ENCODE peak calls at places on chromosomes 2 and 18, in eight cellular contexts. J is NCI-H1092, S is GM18507, U is fibroblast of pulmonary artery, X is NCI-H1436 treated with DMSO at 0.1 percent for 48 hours, K is T-helper 2 cell, Z is HTR-8/SVneo, E is GM10248. G is an unnamed sample.

GRCh38 chr2:46778516-46778915 is 137.1 kb downstream of the MCFD2 start:
- DNase-seq in J (no peak), S (no peak), U (no peak), X (no peak), K (no peak), Z (no peak), E (no peak), G (no peak)

GRCh38 chr18:78246588-78246987 is 733.0 kb upstream of the SALL3 start:
- DNase-seq in J (no peak), S (no peak), U (no peak), X (no peak), K (no peak), Z (no peak), E (no peak), G (no peak)

GRCh38 chr2:168635065-168635577 is 167.3 kb upstream of the NOSTRIN start:
- DNase-seq in J (no peak), S (no peak), U (peak), X (no peak), K (no peak), Z (no peak), E (no peak), G (peak)

GRCh38 chr2:162258169-162258568 is 14.9 kb upstream of the FAP start:
- DNase-seq in J (no peak), S (no peak), U (no peak), X (no peak), K (no peak), Z (no peak), E (no peak), G (no peak)

GRCh38 chr18:79936641-79937040 is 14.8 kb downstream of the SLC66A2 start:
- DNase-seq in J (no peak), S (no peak), U (no peak), X (no peak), K (no peak), Z (no peak), E (no peak), G (no peak)

GRCh38 chr2:201795608-201796477 is 10.5 kb upstream of the CDK15 start:
- DNase-seq in J (no peak), S (peak), U (peak), X (no peak), K (no peak), Z (peak), E (peak), G (peak)

GRCh38 chr2:197357986-197358385 is 47.4 kb upstream of the ANKRD44 start:
- DNase-seq in J (no peak), S (no peak), U (no peak), X (no peak), K (no peak), Z (no peak), E (no peak), G (no peak)

GRCh38 chr2:10397297-10397875 is 50.7 kb downstream of the ODC1 start:
- DNase-seq in J (no peak), S (no peak), U (no peak), X (no peak), K (no peak), Z (no peak), E (no peak), G (no peak)

GRCh38 chr2:175726213-175726612 is 275.9 kb downstream of the LNPK start:
- DNase-seq in J (no peak), S (no peak), U (peak), X (no peak), K (no peak), Z (no peak), E (no peak), G (peak)

GRCh38 chr2:200851398-200852248 is 12.8 kb downstream of the CLK1 start:
- DNase-seq in J (no peak), S (no peak), U (no peak), X (no peak), K (no peak), Z (no peak), E (no peak), G (no peak)